ENCODE peak calls at places on chromosomes 4 and X, in eight cellular contexts. O is IMR-90, T is heart right ventricle, N is vagina, Y is thoracic aorta, J is right cardiac atrium, Z is fibroblast of lung, B is ovary. C is an unnamed sample. For H3K4me1, the result is how much of the 10 kb centered on the place peaks cover.

GRCh38 chr4:158193171-158193749 is 17.0 kb upstream of the TMEM144 start:
- DNase-seq in O (peak), T (no peak), N (no peak), Y (no peak), J (no peak), Z (peak), B (no peak), C (no peak)

GRCh38 chr4:184168406-184169019 is 49.2 kb downstream of the ENPP6 start:
- DNase-seq in O (peak), T (peak), N (no peak), Y (no peak), J (peak), Z (peak), B (peak), C (peak)

GRCh38 chr4:101128473-101128872 is 218.9 kb downstream of the PPP3CA start:
- DNase-seq in O (no peak), T (no peak), N (no peak), Y (no peak), J (no peak), Z (no peak), B (no peak), C (no peak)

GRCh38 chrX:11558972-11559371 is 106.7 kb downstream of the ARHGAP6 start:
- DNase-seq in O (no peak), T (no peak), N (no peak), Y (no peak), J (peak), Z (no peak), B (no peak), C (no peak)

GRCh38 chr4:80266902-80267380 is 477 bp downstream of the FGF5 start:
- DNase-seq in O (peak), T (no peak), N (no peak), Y (no peak), J (no peak), Z (peak), B (peak), C (no peak)

GRCh38 chrX:45258741-45259402 is 58.2 kb upstream of the DIPK2B start:
- DNase-seq in O (no peak), T (no peak), N (no peak), Y (no peak), J (no peak), Z (no peak), B (no peak), C (no peak)

GRCh38 chr4:105719214-105719613 is 10.6 kb downstream of the GSTCD start:
- DNase-seq in O (no peak), T (no peak), N (no peak), Y (no peak), J (no peak), Z (no peak), B (no peak), C (no peak)

GRCh38 chr4:102247041-102247440 is 98.2 kb downstream of the SLC39A8 start:
- DNase-seq in O (no peak), T (no peak), N (no peak), Y (no peak), J (no peak), Z (peak), B (no peak), C (no peak)

GRCh38 chrX:1111543-1112300 is 100.7 kb downstream of the CRLF2 start:
- DNase-seq in O (no peak), T (no peak), N (no peak), Y (no peak), J (no peak), Z (no peak), B (no peak), C (no peak)

GRCh38 chrX:39214380-39215126 is 413.3 kb downstream of the MID1IP1 start:
- DNase-seq in O (no peak), T (no peak), N (no peak), Y (no peak), J (no peak), Z (no peak), B (no peak), C (no peak)

GRCh38 chrX:56728752-56729151 is 291 bp upstream of the NBDY start:
- DNase-seq in O (peak), T (peak), N (no peak), Y (no peak), J (no peak), Z (peak), B (no peak), C (no peak)

GRCh38 chr4:163609046-163609445 is 114.6 kb downstream of the TMA16 start:
- DNase-seq in O (no peak), T (no peak), N (no peak), Y (no peak), J (no peak), Z (no peak), B (no peak), C (no peak)

GRCh38 chr4:121072080-121072835 is at the start of gene NDNF:
- DNase-seq in O (peak), T (peak), N (no peak), Y (no peak), J (peak), Z (peak), B (peak), C (peak)

GRCh38 chr4:52057196-52057595 is 6.1 kb downstream of the SPATA18 start:
- DNase-seq in O (no peak), T (no peak), N (no peak), Y (no peak), J (no peak), Z (no peak), B (no peak), C (no peak)

GRCh38 chr4:52051615-52052474 is 741 bp downstream of the SPATA18 start:
- DNase-seq in O (peak), T (peak), N (no peak), Y (peak), J (peak), Z (peak), B (peak), C (peak)

GRCh38 chr4:52051213-52051614 is at the start of gene SPATA18:
- DNase-seq in O (no peak), T (peak), N (no peak), Y (no peak), J (peak), Z (peak), B (peak), C (peak)

GRCh38 chr4:52054254-52054653 is 3.1 kb downstream of the SPATA18 start:
- DNase-seq in O (no peak), T (no peak), N (no peak), Y (no peak), J (no peak), Z (no peak), B (no peak), C (no peak)

DNA sequence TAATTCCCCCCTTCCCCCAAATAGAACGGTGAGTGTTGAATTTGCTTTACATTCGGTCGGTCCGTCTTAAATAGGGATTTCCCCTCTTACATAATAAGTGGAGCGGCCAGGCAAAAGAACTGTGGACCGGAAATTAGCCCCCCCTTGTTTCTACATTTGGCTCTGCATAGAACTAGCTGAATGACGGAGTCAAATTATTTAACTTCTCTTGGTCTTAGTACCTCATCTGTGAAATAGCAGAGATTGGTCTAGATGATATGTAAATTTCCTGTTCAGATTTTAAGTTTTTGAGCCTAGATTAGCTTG is 1.3 kb downstream of the SPATA18 start:
- DNase-seq in O (peak), T (peak), N (no peak), Y (no peak), J (no peak), Z (peak), B (no peak), C (peak)
- H3K4me3 ChIP-seq in O (peak), T (peak), N (peak), Y (peak), J (peak), Z (peak), B (peak), C (no peak)

DNA sequence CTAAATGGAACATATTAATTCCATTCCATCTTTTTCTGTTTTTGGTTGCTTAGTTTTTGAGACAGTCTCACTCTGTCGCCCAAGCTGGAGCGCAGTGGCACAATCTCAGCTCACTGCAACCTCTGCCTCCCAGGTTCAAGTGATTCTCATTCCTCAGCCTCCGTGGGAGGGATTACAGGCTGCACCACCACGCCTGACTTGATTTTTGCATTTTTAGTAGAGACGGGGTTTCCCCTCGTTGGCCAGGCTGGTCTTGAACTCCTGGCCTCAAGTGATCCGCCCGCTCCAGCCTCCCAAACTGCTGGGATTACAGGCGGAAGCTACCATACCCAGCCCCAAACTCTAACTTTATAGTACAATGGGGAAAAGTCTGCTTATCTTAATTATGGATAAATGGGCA is 11.2 kb downstream of the HNRNPD start:
- DNase-seq in O (no peak), T (no peak), N (no peak), Y (no peak), J (no peak), Z (no peak), B (no peak), C (no peak)
- H3K4me1 ChIP-seq in O (under half), T (half or more), N (half or more), Y (half or more), J (under half), Z (under half), B (under half), C (half or more)

DNA sequence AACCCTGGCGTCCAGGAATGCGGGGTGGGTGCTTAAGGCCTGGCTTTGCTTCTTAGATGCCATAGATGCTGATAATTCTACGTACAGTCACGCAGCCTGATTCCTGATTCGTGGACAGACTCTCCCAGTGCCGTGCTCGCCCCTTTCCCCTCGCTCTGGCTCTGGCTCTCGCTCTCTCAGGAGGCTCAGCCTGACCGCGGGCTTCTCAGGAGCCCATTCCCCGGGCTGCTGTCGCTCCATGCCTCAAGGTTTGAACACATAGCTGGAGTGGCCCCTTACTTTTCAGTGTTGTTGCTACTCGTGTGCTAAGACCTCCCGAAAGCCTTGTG is 59.2 kb upstream of the ZC4H2 start:
- DNase-seq in O (peak), T (peak), N (no peak), Y (no peak), J (peak), Z (peak), B (peak), C (peak)
- H3K4me3 ChIP-seq in O (peak), T (peak), N (peak), Y (peak), J (peak), Z (peak), B (peak), C (no peak)

DNA sequence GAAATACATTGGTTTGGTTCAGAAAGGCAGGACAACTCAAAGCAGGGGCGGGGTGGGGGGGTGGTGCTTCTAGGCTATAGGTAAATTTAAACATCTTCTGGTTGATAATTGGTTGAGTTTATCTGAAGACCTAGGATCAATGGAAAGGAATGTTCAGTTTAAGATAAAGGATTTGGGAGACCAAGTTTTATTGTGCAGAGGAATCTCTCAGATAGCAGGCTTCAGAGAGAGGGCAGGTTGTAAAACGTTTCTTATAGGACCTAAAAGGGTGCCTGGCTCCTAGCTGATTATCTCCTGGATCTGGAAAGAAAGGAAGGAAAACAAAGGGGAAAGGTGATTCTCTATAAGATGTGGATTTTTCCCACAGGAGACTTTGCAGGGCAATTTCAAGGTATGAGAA is 94.0 kb downstream of the TMEM47 start:
- DNase-seq in O (no peak), T (no peak), N (no peak), Y (no peak), J (no peak), Z (no peak), B (no peak), C (no peak)
- H3K4me1 ChIP-seq in O (under half), T (under half), N (under half), Y (under half), J (under half), Z (under half), B (under half), C (under half)

GRCh38 chr4:74610491-74610890 is 165.6 kb downstream of the AREG start:
- DNase-seq in O (no peak), T (no peak), N (no peak), Y (no peak), J (no peak), Z (no peak), B (no peak), C (no peak)

GRCh38 chr4:74615411-74615810 is 170.5 kb downstream of the AREG start:
- DNase-seq in O (no peak), T (no peak), N (no peak), Y (no peak), J (no peak), Z (no peak), B (no peak), C (no peak)

GRCh38 chr4:74608151-74608949 is 163.4 kb downstream of the AREG start:
- DNase-seq in O (peak), T (no peak), N (no peak), Y (no peak), J (no peak), Z (peak), B (no peak), C (no peak)

GRCh38 chr4:74613266-74613665 is 168.3 kb downstream of the AREG start:
- DNase-seq in O (no peak), T (no peak), N (no peak), Y (no peak), J (no peak), Z (no peak), B (no peak), C (no peak)

GRCh38 chr4:74612837-74613236 is 167.9 kb downstream of the AREG start:
- DNase-seq in O (no peak), T (no peak), N (no peak), Y (no peak), J (no peak), Z (peak), B (no peak), C (no peak)
- H3K4me3 ChIP-seq in O (no peak), T (no peak), N (no peak), Y (no peak), J (no peak), Z (no peak), B (no peak), C (no peak)

GRCh38 chr4:186669735-186670134 is 53.9 kb downstream of the FAT1 start:
- DNase-seq in O (no peak), T (no peak), N (no peak), Y (no peak), J (no peak), Z (peak), B (no peak), C (no peak)
- H3K4me1 ChIP-seq in O (under half), T (under half), N (under half), Y (under half), J (under half), Z (under half), B (under half), C (under half)

DNA sequence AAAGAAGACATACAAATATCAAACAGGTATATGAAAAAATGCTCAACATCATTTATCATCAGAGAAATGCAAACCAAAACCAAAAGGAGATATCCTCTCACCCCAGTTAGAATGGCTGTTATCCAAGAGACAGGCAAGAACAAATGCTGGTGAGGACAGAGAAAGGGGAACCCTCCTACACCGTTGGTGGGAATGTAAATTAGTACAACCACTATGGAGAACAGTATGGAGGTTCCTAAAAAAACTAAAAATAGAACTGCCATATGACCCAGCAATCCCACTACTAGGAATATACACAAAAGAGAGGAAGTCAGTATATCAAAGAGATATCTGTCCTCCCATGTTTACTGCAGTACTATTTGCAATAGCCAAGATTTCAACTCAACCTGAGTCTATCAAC is 83.5 kb downstream of the CDS1 start:
- DNase-seq in O (no peak), T (no peak), N (no peak), Y (no peak), J (no peak), Z (no peak), B (no peak), C (no peak)
- H3K4me3 ChIP-seq in O (no peak), T (no peak), N (no peak), Y (no peak), J (no peak), Z (no peak), B (no peak), C (no peak)